ENCODE peak calls at places on chromosomes 11 and 22, in six cellular contexts. S is mammary epithelial cell; L is activated naive CD4-positive, alpha-beta T cell treated with Interleukin-2 at 50 U/mL for 16 hours; J is foreskin keratinocyte; N is MCF 10A; Y is endothelial cell. G is an unnamed sample.

GRCh38 chr22:48826546-48826945 is 1001.1 kb downstream of the BRD1 start:
- DNase-seq in S (no peak), L (no peak), J (no peak), N (no peak), Y (no peak), G (no peak)

GRCh38 chr11:31884080-31884479 is 73.0 kb upstream of the PAX6 start:
- DNase-seq in S (no peak), L (no peak), J (no peak), N (no peak), Y (no peak), G (no peak)

GRCh38 chr22:29277927-29278326 is 9.9 kb downstream of the EWSR1 start:
- DNase-seq in S (no peak), L (no peak), J (no peak), N (no peak), Y (no peak), G (no peak)

GRCh38 chr11:10486161-10486840 is 31.2 kb downstream of the AMPD3 start:
- DNase-seq in S (no peak), L (no peak), J (no peak), N (no peak), Y (no peak), G (no peak)

GRCh38 chr11:10310301-10310841 is 5.5 kb downstream of the ADM start:
- DNase-seq in S (peak; percentile 26), L (no peak), J (no peak), N (no peak), Y (no peak), G (no peak)

GRCh38 chr11:76410771-76411423 is 29.8 kb downstream of the GVQW3 start:
- DNase-seq in S (no peak), L (no peak), J (no peak), N (no peak), Y (no peak), G (peak; percentile 56)

GRCh38 chr22:48712558-48712957 is 1115.1 kb downstream of the BRD1 start:
- DNase-seq in S (no peak), L (no peak), J (no peak), N (no peak), Y (no peak), G (no peak)

GRCh38 chr11:45333506-45333971 is 47.4 kb upstream of the SYT13 start:
- DNase-seq in S (no peak), L (no peak), J (no peak), N (no peak), Y (no peak), G (no peak)

GRCh38 chr11:10930224-10930960 is 72.5 kb upstream of the ZBED5 start:
- DNase-seq in S (peak; percentile 39), L (peak; percentile 17), J (no peak), N (no peak), Y (no peak), G (no peak)

GRCh38 chr11:75195164-75195962 is 44.5 kb downstream of the SLCO2B1 start:
- DNase-seq in S (no peak), L (no peak), J (no peak), N (peak; percentile 49), Y (no peak), G (no peak)

GRCh38 chr11:32809313-32809712 is 14.9 kb upstream of the CCDC73 start:
- DNase-seq in S (peak; percentile 67), L (peak; percentile 32), J (peak; percentile 29), N (peak; percentile 82), Y (peak; percentile 78), G (peak; percentile 62)

GRCh38 chr11:35763301-35763700 is 100.7 kb downstream of the TRIM44 start:
- DNase-seq in S (no peak), L (no peak), J (no peak), N (no peak), Y (no peak), G (no peak)

GRCh38 chr11:78069465-78069864 is 5.8 kb downstream of the THRSP start:
- DNase-seq in S (no peak), L (no peak), J (no peak), N (no peak), Y (no peak), G (no peak)

G was measured in retina.